ENCODE peak calls at places on chromosomes 4 and X, in six cellular contexts. D is A673, V is body of pancreas, F is AG04449, X is neural progenitor cell, Q is AG04450. M is an unnamed sample.

GRCh38 chr4:112086036-112086434 is 59.2 kb upstream of the FAM241A start:
- DNase-seq in X (no peak), V (no peak), D (no peak), F (no peak), Q (no peak), M (no peak)

GRCh38 chr4:57077550-57078311 is 32.5 kb downstream of the IGFBP7 start:
- DNase-seq in Q (no peak), X (no peak), D (no peak), V (no peak), F (no peak), M (no peak)

GRCh38 chrX:134374910-134375309 is 85.1 kb upstream of the HPRT1 start:
- DNase-seq in F (no peak), Q (no peak), V (no peak), D (no peak), X (no peak), M (no peak)

GRCh38 chr4:150794706-150795105 is 212.8 kb downstream of the MAB21L2 start:
- DNase-seq in X (no peak), Q (no peak), D (no peak), F (no peak), V (no peak), M (no peak)

GRCh38 chr4:61024610-61025009 is 175.5 kb upstream of the ADGRL3 start:
- DNase-seq in F (no peak), D (no peak), V (no peak), Q (no peak), X (no peak), M (no peak)

GRCh38 chr4:24394041-24394440 is 190.3 kb downstream of the DHX15 start:
- DNase-seq in Q (peak; percentile 16), D (no peak), V (no peak), X (no peak), F (no peak), M (no peak)

GRCh38 chr4:145709843-145710242 is 29.9 kb downstream of the C4orf51 start:
- DNase-seq in V (no peak), F (peak; percentile 86), Q (peak; percentile 88), X (no peak), D (no peak), M (peak; percentile 19)

GRCh38 chr4:151430737-151431457 is 21.9 kb downstream of the FHIP1A start:
- DNase-seq in V (no peak), X (peak; percentile 33), Q (no peak), F (no peak), D (no peak), M (no peak)

GRCh38 chrX:41922694-41923171 is 621 bp downstream of the CASK start:
- DNase-seq in Q (no peak), D (peak; percentile 13), F (no peak), X (peak; percentile 61), V (peak; percentile 28), M (peak; percentile 30)

GRCh38 chrX:38232287-38232686 is 11.6 kb upstream of the SRPX start:
- DNase-seq in V (no peak), D (no peak), X (no peak), Q (no peak), F (no peak), M (no peak)

GRCh38 chrX:38220936-38221386 is 290 bp upstream of the SRPX start:
- DNase-seq in D (no peak), F (no peak), V (no peak), X (no peak), Q (no peak), M (no peak)

GRCh38 chrX:68433155-68433980 is at the start of gene OPHN1:
- DNase-seq in X (peak; percentile 84), D (peak; percentile 69), V (peak; percentile 76), Q (no peak), F (no peak), M (no peak)

GRCh38 chr4:104302731-104303130 is 192.0 kb downstream of the CXXC4 start:
- DNase-seq in F (no peak), V (no peak), X (no peak), D (no peak), Q (no peak), M (no peak)

GRCh38 chr4:40466789-40467188 is 131.7 kb downstream of the CHRNA9 start:
- DNase-seq in V (no peak), D (no peak), X (no peak), Q (no peak), F (no peak), M (peak; percentile 19)

GRCh38 chr4:173346074-173346473 is 11.9 kb upstream of the HMGB2 start:
- DNase-seq in Q (no peak), X (no peak), D (no peak), F (no peak), V (no peak), M (no peak)

GRCh38 chr4:5553801-5554200 is 154.6 kb downstream of the EVC2 start:
- DNase-seq in F (no peak), X (no peak), Q (no peak), V (no peak), D (no peak), M (no peak)

GRCh38 chr4:5558502-5558901 is 149.9 kb downstream of the EVC2 start:
- DNase-seq in F (no peak), Q (no peak), V (no peak), X (no peak), D (no peak), M (no peak)

DNA sequence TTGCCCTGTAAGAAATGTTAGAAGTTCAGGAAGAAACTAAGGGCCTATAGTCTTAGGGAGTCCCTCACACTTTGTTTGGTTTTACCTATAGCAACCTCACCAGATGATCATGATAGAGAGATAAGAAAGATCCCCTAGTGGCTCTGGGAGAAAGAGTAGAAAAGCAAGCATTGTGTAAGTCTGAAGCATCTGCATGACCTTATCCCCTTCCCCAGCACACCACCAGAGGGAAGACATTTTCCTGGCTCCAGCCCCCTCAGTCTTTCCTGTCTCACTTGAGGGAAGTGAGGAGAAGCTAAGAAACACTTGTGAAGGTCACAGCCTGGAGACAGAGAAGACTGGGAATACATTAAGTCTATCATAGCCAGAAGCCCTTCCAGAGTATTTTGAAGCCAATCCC is 154.0 kb downstream of the EVC2 start:
- DNase-seq in X (no peak), Q (no peak), D (no peak), F (no peak), V (no peak), M (no peak)
- H3K4me3 ChIP-seq in X (no peak overlapping the region), Q (no peak overlapping the region), D (no peak overlapping the region), F (no peak overlapping the region), V (no peak overlapping the region), M (no peak overlapping the region)

GRCh38 chr4:153643406-153644016 is 40.6 kb upstream of the TLR2 start:
- DNase-seq in Q (no peak), V (no peak), D (peak; percentile 80), X (peak; percentile 11), F (no peak), M (peak; percentile 31)
- TF ChIP-seq CTCF in Q (peak; percentile 61), V (peak; percentile 69), D (peak; percentile 70), X (peak; percentile 48), F (peak; percentile 46), M (peak; percentile 38)

GRCh38 chrX:14497184-14497666 is 32.1 kb upstream of the GLRA2 start:
- DNase-seq in D (no peak), V (no peak), X (no peak), F (no peak), Q (no peak), M (peak; percentile 29)
- H3K4me3 ChIP-seq in D (peak overlapping the region; percentile 13), V (no peak overlapping the region), X (no peak overlapping the region), F (peak overlapping the region; percentile 27), Q (peak overlapping the region; percentile 42), M (peak overlapping the region; percentile 2)

GRCh38 chrX:1784773-1785172 is 169.9 kb downstream of the ASMT start:
- DNase-seq in V (no peak), X (no peak), D (no peak), Q (no peak), F (no peak), M (no peak)
- TF ChIP-seq CTCF in V (no peak), X (peak; percentile 27), D (peak; percentile 30), Q (no peak), F (no peak), M (peak; percentile 14)

GRCh38 chrX:48715876-48716502 is 19.5 kb downstream of the SUV39H1 start:
- DNase-seq in Q (no peak), V (no peak), F (no peak), D (no peak), X (no peak), M (no peak)

GRCh38 chrX:48720580-48721240 is 24.2 kb downstream of the SUV39H1 start:
- DNase-seq in V (no peak), D (no peak), X (no peak), Q (no peak), F (no peak), M (no peak)

GRCh38 chrX:48715066-48715465 is 18.5 kb downstream of the SUV39H1 start:
- DNase-seq in X (no peak), D (no peak), F (no peak), Q (no peak), V (no peak), M (no peak)

GRCh38 chrX:48721916-48722315 is 25.4 kb downstream of the SUV39H1 start:
- DNase-seq in D (no peak), Q (no peak), F (no peak), V (no peak), X (no peak), M (no peak)

GRCh38 chrX:48719958-48720357 is 23.4 kb downstream of the SUV39H1 start:
- DNase-seq in D (no peak), F (no peak), V (no peak), X (no peak), Q (no peak), M (no peak)
- H3K4me3 ChIP-seq in D (no peak overlapping the region), F (no peak overlapping the region), V (no peak overlapping the region), X (no peak overlapping the region), Q (no peak overlapping the region), M (no peak overlapping the region)

GRCh38 chr4:153137168-153137567 is 67.1 kb upstream of the TRIM2 start:
- DNase-seq in D (peak; percentile 69), X (no peak), F (peak; percentile 64), V (no peak), Q (no peak), M (no peak)

GRCh38 chr4:153127773-153128494 is 76.3 kb upstream of the TRIM2 start:
- DNase-seq in D (peak; percentile 93), V (peak; percentile 88), Q (peak; percentile 65), F (no peak), X (peak; percentile 95), M (no peak)

GRCh38 chr4:153126137-153126536 is 78.1 kb upstream of the TRIM2 start:
- DNase-seq in V (no peak), D (no peak), X (no peak), Q (no peak), F (no peak), M (no peak)

DNA sequence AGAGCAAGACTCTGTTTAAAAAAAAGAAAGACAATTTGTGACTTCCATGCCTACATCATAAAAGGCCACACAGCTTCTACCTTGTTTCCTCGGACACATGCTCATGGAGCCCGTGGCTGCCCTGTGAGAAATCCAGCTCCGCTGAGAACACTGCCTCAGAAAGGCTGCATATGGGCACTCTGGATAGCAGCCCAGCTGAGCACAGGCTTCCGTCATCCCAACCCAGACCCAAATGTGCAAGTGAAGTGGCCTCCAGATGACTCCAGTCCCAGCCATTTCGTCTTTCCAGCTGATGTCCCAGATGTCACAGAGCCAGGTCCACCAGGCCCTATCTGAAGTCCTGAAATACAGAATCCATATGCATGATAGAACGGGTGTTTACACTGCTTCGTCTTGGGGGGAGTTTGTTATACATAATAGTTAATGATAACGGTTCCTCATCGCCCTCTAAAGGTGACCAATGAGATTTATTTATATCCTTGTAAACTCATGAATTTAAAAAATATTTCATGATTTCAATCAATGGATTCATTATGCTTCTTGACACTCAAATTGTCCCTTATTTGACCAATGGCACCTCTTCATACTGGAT is 72.7 kb upstream of the TRIM2 start:
- DNase-seq in F (no peak), V (no peak), X (no peak), D (peak; percentile 39), Q (no peak), M (no peak)
- TF ChIP-seq CTCF in F (no peak), V (no peak), X (peak; percentile 33), D (peak; percentile 43), Q (peak; percentile 7), M (no peak)

GRCh38 chr4:153221783-153222161 is 17.5 kb downstream of the TRIM2 start:
- DNase-seq in Q (no peak), F (no peak), V (no peak), X (no peak), D (no peak), M (no peak)
- H3K4me3 ChIP-seq in Q (peak overlapping the region; percentile 76), F (peak overlapping the region; percentile 71), V (no peak overlapping the region), X (peak overlapping the region; percentile 61), D (peak overlapping the region; percentile 66), M (no peak overlapping the region)